ENCODE peak calls at places on chromosomes 11 and 22, in seven cellular contexts. M is fibroblast of pulmonary artery; A is osteoblast; O is stimulated activated CD4-positive, alpha-beta T cell treated with anti-CD3 and anti-CD28 coated beads, Interleukin-2, amount 100 ng/mL, for 24 hours; Y is mucosa of descending colon; R is HFF-Myc; D is substantia nigra. H is an unnamed sample.

GRCh38 chr11:120500414-120500936 is 11.1 kb upstream of the GRIK4 start:
- DNase-seq in A (peak), O (no peak), M (no peak), R (no peak), D (no peak), Y (no peak), H (no peak)

GRCh38 chr11:128171496-128171895 is 415.9 kb downstream of the ETS1 start:
- DNase-seq in Y (no peak), D (no peak), A (no peak), R (no peak), M (peak), O (no peak), H (no peak)

GRCh38 chr11:76801736-76802135 is 18.6 kb downstream of the TSKU start:
- DNase-seq in O (no peak), R (no peak), M (no peak), Y (no peak), D (no peak), A (peak), H (no peak)

GRCh38 chr11:26930518-26931247 is 63.2 kb upstream of the FIBIN start:
- DNase-seq in M (peak), A (no peak), D (no peak), O (no peak), R (peak), Y (no peak), H (no peak)

GRCh38 chr11:88680806-88681205 is 343.3 kb upstream of the CTSC start:
- DNase-seq in A (no peak), R (no peak), D (no peak), Y (no peak), M (peak), O (no peak), H (no peak)

GRCh38 chr22:43844560-43845545 is 17.5 kb downstream of the SULT4A1 start:
- DNase-seq in O (no peak), R (no peak), Y (no peak), D (no peak), M (no peak), A (peak), H (no peak)

GRCh38 chr11:57456960-57457642 is 3.2 kb upstream of the RTN4RL2 start:
- DNase-seq in R (no peak), M (peak), Y (peak), O (peak), D (peak), A (peak), H (peak)

GRCh38 chr22:41286639-41287091 is 678 bp upstream of the RANGAP1 start:
- DNase-seq in R (no peak), Y (peak), D (no peak), A (peak), M (peak), O (peak), H (no peak)

GRCh38 chr11:61756452-61757212 is 4.2 kb downstream of the MYRF start:
- DNase-seq in M (peak), O (no peak), A (no peak), D (no peak), R (no peak), Y (peak), H (no peak)

GRCh38 chr22:40791241-40791640 is 27.9 kb downstream of the SLC25A17 start:
- DNase-seq in R (peak), M (peak), Y (no peak), A (no peak), O (no peak), D (no peak), H (no peak)

GRCh38 chr11:17750817-17751165 is 16.2 kb downstream of the KCNC1 start:
- DNase-seq in Y (no peak), O (no peak), A (no peak), R (no peak), D (no peak), M (no peak), H (no peak)